ENCODE peak calls at places on chromosomes 7 and 10, in six cellular contexts. One of them, this sample, is unnamed.

GRCh38 chr10:17003151-17003550 is 126.5 kb downstream of the CUBN start:
- DNase-seq in CD4-positive, alpha-beta T cell: peak; percentile 49
- DNase-seq in EH: peak; percentile 93
- DNase-seq in M059J: peak; percentile 91
- DNase-seq in RCC 7860: peak; percentile 97
- DNase-seq in RPMI7951: peak; percentile 96
- DNase-seq in this sample: no peak

GRCh38 chr7:128849804-128850490 is 12.7 kb upstream of the ATP6V1F start:
- DNase-seq in CD4-positive, alpha-beta T cell: no peak
- DNase-seq in EH: no peak
- DNase-seq in M059J: no peak
- DNase-seq in RCC 7860: no peak
- DNase-seq in RPMI7951: no peak
- DNase-seq in this sample: no peak

GRCh38 chr7:155405399-155406318 is 52.3 kb upstream of the EN2 start:
- DNase-seq in CD4-positive, alpha-beta T cell: no peak
- DNase-seq in EH: no peak
- DNase-seq in M059J: no peak
- DNase-seq in RCC 7860: no peak
- DNase-seq in RPMI7951: no peak
- DNase-seq in this sample: no peak

GRCh38 chr7:40211291-40212003 is 76.6 kb downstream of the SUGCT start:
- DNase-seq in CD4-positive, alpha-beta T cell: no peak
- DNase-seq in EH: peak; percentile 85
- DNase-seq in M059J: peak; percentile 51
- DNase-seq in RCC 7860: no peak
- DNase-seq in RPMI7951: peak; percentile 53
- DNase-seq in this sample: no peak

GRCh38 chr10:24209421-24209770 is 458 bp downstream of the KIAA1217 start:
- DNase-seq in CD4-positive, alpha-beta T cell: no peak
- DNase-seq in EH: peak; percentile 67
- DNase-seq in M059J: peak; percentile 66
- DNase-seq in RCC 7860: peak; percentile 72
- DNase-seq in RPMI7951: peak; percentile 71
- DNase-seq in this sample: no peak

GRCh38 chr7:151251926-151252835 is 3.7 kb upstream of the SMARCD3 start:
- DNase-seq in CD4-positive, alpha-beta T cell: no peak
- DNase-seq in EH: peak; percentile 73
- DNase-seq in M059J: peak; percentile 48
- DNase-seq in RCC 7860: no peak
- DNase-seq in RPMI7951: peak; percentile 69
- DNase-seq in this sample: peak; percentile 78

GRCh38 chr10:48600645-48601505 is 4.0 kb downstream of the ARHGAP22 start:
- DNase-seq in CD4-positive, alpha-beta T cell: no peak
- DNase-seq in EH: no peak
- DNase-seq in M059J: no peak
- DNase-seq in RCC 7860: no peak
- DNase-seq in RPMI7951: no peak
- DNase-seq in this sample: no peak

GRCh38 chr7:102260856-102261255 is 25.8 kb upstream of the SH2B2 start:
- DNase-seq in CD4-positive, alpha-beta T cell: no peak
- DNase-seq in EH: peak; percentile 62
- DNase-seq in M059J: peak; percentile 44
- DNase-seq in RCC 7860: peak; percentile 38
- DNase-seq in RPMI7951: peak; percentile 15
- DNase-seq in this sample: no peak

GRCh38 chr7:117781707-117782106 is 91.5 kb downstream of the CTTNBP2 start:
- DNase-seq in CD4-positive, alpha-beta T cell: no peak
- DNase-seq in EH: no peak
- DNase-seq in M059J: peak; percentile 3
- DNase-seq in RCC 7860: peak; percentile 36
- DNase-seq in RPMI7951: no peak
- DNase-seq in this sample: no peak

GRCh38 chr10:87865201-87866025 is 2.0 kb downstream of the PTEN start:
- DNase-seq in CD4-positive, alpha-beta T cell: no peak
- DNase-seq in EH: peak; percentile 22
- DNase-seq in M059J: no peak
- DNase-seq in RCC 7860: no peak
- DNase-seq in RPMI7951: no peak
- DNase-seq in this sample: no peak

GRCh38 chr10:36764823-36765222 is 360.6 kb upstream of the ANKRD30A start:
- DNase-seq in CD4-positive, alpha-beta T cell: no peak
- DNase-seq in EH: no peak
- DNase-seq in M059J: no peak
- DNase-seq in RCC 7860: no peak
- DNase-seq in RPMI7951: no peak
- DNase-seq in this sample: no peak

GRCh38 chr7:149741629-149742028 is 31.8 kb downstream of the ZNF467 start:
- DNase-seq in CD4-positive, alpha-beta T cell: no peak
- DNase-seq in EH: peak; percentile 37
- DNase-seq in M059J: peak; percentile 30
- DNase-seq in RCC 7860: no peak
- DNase-seq in RPMI7951: peak; percentile 35
- DNase-seq in this sample: no peak

GRCh38 chr7:126635545-126635944 is 617.2 kb downstream of the GRM8 start:
- DNase-seq in CD4-positive, alpha-beta T cell: no peak
- DNase-seq in EH: no peak
- DNase-seq in M059J: no peak
- DNase-seq in RCC 7860: no peak
- DNase-seq in RPMI7951: no peak
- DNase-seq in this sample: no peak

GRCh38 chr10:102399217-102400021 is 3.9 kb downstream of the NFKB2 start:
- DNase-seq in CD4-positive, alpha-beta T cell: peak; percentile 81
- DNase-seq in EH: peak; percentile 85
- DNase-seq in M059J: peak; percentile 78
- DNase-seq in RCC 7860: peak; percentile 75
- DNase-seq in RPMI7951: peak; percentile 69
- DNase-seq in this sample: peak; percentile 86

GRCh38 chr7:128108641-128109423 is 77.6 kb upstream of the LRRC4 start:
- DNase-seq in CD4-positive, alpha-beta T cell: no peak
- DNase-seq in EH: no peak
- DNase-seq in M059J: no peak
- DNase-seq in RCC 7860: no peak
- DNase-seq in RPMI7951: no peak
- DNase-seq in this sample: no peak

This sample was measured in uterus.